ENCODE peak calls at places on chromosome 10, in seven cellular contexts. J is NCI-H1417 treated with DMSO at 0.1 percent for 48 hours; P is SHP77; V is transverse colon; H is hippocampal formation; U is CD4-positive, alpha-beta T cell; I is activated CD4-positive, CD25-positive, alpha-beta regulatory T cell. S is an unnamed sample.

GRCh38 chr10:43190775-43191174 is 52.5 kb downstream of the CSGALNACT2 start:
- DNase-seq in J (no peak), P (no peak), V (no peak), H (peak), U (no peak), I (no peak), S (no peak)

GRCh38 chr10:29784175-29784773 is 149.5 kb upstream of the SVIL start:
- DNase-seq in J (no peak), P (peak), V (peak), H (no peak), U (no peak), I (no peak), S (no peak)

GRCh38 chr10:43252785-43253341 is 14.0 kb downstream of the RASGEF1A start:
- DNase-seq in J (no peak), P (no peak), V (no peak), H (no peak), U (no peak), I (no peak), S (no peak)

GRCh38 chr10:101060036-101060950 is 1.5 kb upstream of the KAZALD1 start:
- DNase-seq in J (peak), P (peak), V (peak), H (peak), U (peak), I (peak), S (peak)

GRCh38 chr10:75755528-75755927 is 324.1 kb downstream of the LRMDA start:
- DNase-seq in J (no peak), P (no peak), V (no peak), H (no peak), U (no peak), I (no peak), S (no peak)

GRCh38 chr10:79336739-79337138 is 10.5 kb upstream of the PPIF start:
- DNase-seq in J (peak), P (no peak), V (no peak), H (no peak), U (no peak), I (no peak), S (no peak)

GRCh38 chr10:92419740-92420553 is 129.0 kb downstream of the MARCHF5 start:
- DNase-seq in J (no peak), P (no peak), V (peak), H (no peak), U (no peak), I (no peak), S (no peak)

GRCh38 chr10:122141821-122142651 is 129.1 kb upstream of the BTBD16 start:
- DNase-seq in J (no peak), P (no peak), V (no peak), H (no peak), U (no peak), I (no peak), S (no peak)

GRCh38 chr10:67837519-67838314 is at the start of gene DNAJC12:
- DNase-seq in J (peak), P (peak), V (no peak), H (peak), U (no peak), I (no peak), S (no peak)

GRCh38 chr10:6229746-6230145 is 27.0 kb downstream of the PFKFB3 start:
- DNase-seq in J (no peak), P (no peak), V (no peak), H (no peak), U (no peak), I (no peak), S (no peak)

GRCh38 chr10:23275355-23275754 is 69.2 kb downstream of the C10orf67 start:
- DNase-seq in J (no peak), P (no peak), V (no peak), H (no peak), U (no peak), I (no peak), S (no peak)

GRCh38 chr10:127738512-127739424 is 1.8 kb downstream of the FOXI2 start:
- DNase-seq in J (no peak), P (no peak), V (no peak), H (no peak), U (no peak), I (no peak), S (no peak)

GRCh38 chr10:132158810-132159209 is 27.9 kb upstream of the DPYSL4 start:
- DNase-seq in J (no peak), P (no peak), V (no peak), H (no peak), U (no peak), I (no peak), S (no peak)

GRCh38 chr10:129502448-129502847 is 35.4 kb downstream of the MGMT start:
- DNase-seq in J (no peak), P (no peak), V (no peak), H (no peak), U (no peak), I (no peak), S (no peak)

GRCh38 chr10:61900829-61901783 is at the start of gene ARID5B:
- DNase-seq in J (no peak), P (peak), V (peak), H (peak), U (peak), I (peak), S (peak)

GRCh38 chr10:127293640-127294039 is 97.2 kb upstream of the INSYN2A start:
- DNase-seq in J (no peak), P (no peak), V (no peak), H (no peak), U (peak), I (no peak), S (no peak)

GRCh38 chr10:52455095-52455494 is 141.0 kb downstream of the DKK1 start:
- DNase-seq in J (no peak), P (no peak), V (no peak), H (no peak), U (no peak), I (no peak), S (no peak)

GRCh38 chr10:125797999-125798662 is 22.5 kb upstream of the MMP21 start:
- DNase-seq in J (no peak), P (no peak), V (no peak), H (no peak), U (no peak), I (no peak), S (no peak)

GRCh38 chr10:132961864-132962622 is 19.7 kb upstream of the CFAP46 start:
- DNase-seq in J (no peak), P (no peak), V (peak), H (no peak), U (peak), I (peak), S (peak)

GRCh38 chr10:123375738-123376137 is 221.5 kb downstream of the BUB3 start:
- DNase-seq in J (no peak), P (no peak), V (no peak), H (no peak), U (no peak), I (no peak), S (no peak)

S was measured in naive B cell.